ENCODE peak calls at places on chromosomes 13 and 19, in six cellular contexts. Y is prostate gland, C is Peyer's patch, G is IMR-90, P is heart left ventricle, H is GM12891. D is an unnamed sample.

GRCh38 chr19:13633109-13633508 is 126.8 kb upstream of the CACNA1A start:
- DNase-seq in Y (no peak), C (peak; percentile 78), G (peak; percentile 79), P (no peak), H (no peak), D (no peak)

GRCh38 chr13:106474906-106475305 is 60.6 kb downstream of the EFNB2 start:
- DNase-seq in Y (no peak), C (no peak), G (no peak), P (no peak), H (no peak), D (no peak)

GRCh38 chr13:41900918-41901317 is 60.0 kb downstream of the VWA8 start:
- DNase-seq in Y (no peak), C (no peak), G (peak; percentile 20), P (no peak), H (no peak), D (no peak)

GRCh38 chr13:43331676-43332075 is 308.3 kb downstream of the DNAJC15 start:
- DNase-seq in Y (peak; percentile 28), C (no peak), G (peak; percentile 10), P (no peak), H (no peak), D (no peak)

GRCh38 chr19:56295531-56296455 is 18.8 kb downstream of the ZSCAN5A start:
- DNase-seq in Y (no peak), C (no peak), G (no peak), P (no peak), H (no peak), D (no peak)

GRCh38 chr13:30119476-30119875 is 187.9 kb downstream of the KATNAL1 start:
- DNase-seq in Y (peak; percentile 48), C (no peak), G (peak; percentile 64), P (no peak), H (no peak), D (peak; percentile 19)

GRCh38 chr19:41893899-41894298 is 10.9 kb downstream of the ARHGEF1 start:
- DNase-seq in Y (no peak), C (no peak), G (peak; percentile 38), P (no peak), H (no peak), D (no peak)

GRCh38 chr19:29851769-29852521 is 40.2 kb downstream of the CCNE1 start:
- DNase-seq in Y (no peak), C (no peak), G (no peak), P (no peak), H (no peak), D (no peak)

GRCh38 chr13:30148791-30149190 is 158.6 kb downstream of the KATNAL1 start:
- DNase-seq in Y (no peak), C (no peak), G (no peak), P (no peak), H (no peak), D (no peak)

GRCh38 chr13:65977525-65977924 is 1252.6 kb downstream of the PCDH9 start:
- DNase-seq in Y (no peak), C (no peak), G (no peak), P (no peak), H (no peak), D (no peak)

GRCh38 chr13:25171517-25172302 is at the start of gene AMER2:
- DNase-seq in Y (no peak), C (no peak), G (no peak), P (no peak), H (peak; percentile 30), D (no peak)

GRCh38 chr13:94210826-94211225 is 268.7 kb downstream of the DCT start:
- DNase-seq in Y (no peak), C (no peak), G (no peak), P (no peak), H (no peak), D (no peak)

GRCh38 chr19:55545913-55546495 is 661 bp upstream of the SBK3 start:
- DNase-seq in Y (no peak), C (no peak), G (no peak), P (peak; percentile 67), H (no peak), D (no peak)

GRCh38 chr13:25902946-25903345 is 148.9 kb downstream of the SHISA2 start:
- DNase-seq in Y (no peak), C (no peak), G (no peak), P (no peak), H (no peak), D (no peak)

GRCh38 chr13:94009696-94010095 is 469.8 kb downstream of the DCT start:
- DNase-seq in Y (no peak), C (no peak), G (peak; percentile 64), P (no peak), H (no peak), D (no peak)

GRCh38 chr19:33390120-33390907 is 16.8 kb downstream of the CEBPG start:
- DNase-seq in Y (peak; percentile 62), C (peak; percentile 66), G (no peak), P (peak; percentile 39), H (no peak), D (no peak)

GRCh38 chr19:40585241-40585640 is 8.6 kb downstream of the SHKBP1 start:
- DNase-seq in Y (no peak), C (no peak), G (no peak), P (no peak), H (no peak), D (no peak)

GRCh38 chr13:34748078-34748477 is 194.0 kb upstream of the NBEA start:
- DNase-seq in Y (peak; percentile 26), C (no peak), G (no peak), P (peak; percentile 75), H (no peak), D (no peak)

GRCh38 chr19:18292460-18292809 is 11.0 kb upstream of the JUND start:
- DNase-seq in Y (peak; percentile 60), C (no peak), G (no peak), P (no peak), H (no peak), D (no peak)

GRCh38 chr13:45198041-45198440 is 2.8 kb downstream of the KCTD4 start:
- DNase-seq in Y (no peak), C (no peak), G (peak; percentile 39), P (no peak), H (no peak), D (no peak)

GRCh38 chr19:30439271-30439750 is 67.1 kb downstream of the ZNF536 start:
- DNase-seq in Y (no peak), C (no peak), G (no peak), P (peak; percentile 6), H (no peak), D (no peak)

GRCh38 chr19:58554494-58555368 is at the start of gene CHMP2A:
- DNase-seq in Y (peak; percentile 96), C (peak; percentile 99), G (peak; percentile 95), P (peak; percentile 99), H (peak; percentile 95), D (peak; percentile 90)

GRCh38 chr19:39843919-39844793 is 2.0 kb downstream of the FBL start:
- DNase-seq in Y (no peak), C (no peak), G (peak; percentile 58), P (no peak), H (no peak), D (no peak)

GRCh38 chr19:15443838-15444237 is 5.9 kb downstream of the WIZ start:
- DNase-seq in Y (no peak), C (no peak), G (no peak), P (peak; percentile 59), H (no peak), D (no peak)
- TF ChIP-seq POLR2A in Y (no peak), C (no peak), G (no peak), P (no peak), H (no peak), D (no peak)

GRCh38 chr13:80341098-80341701 is at the start of gene SPRY2:
- DNase-seq in Y (peak; percentile 96), C (peak; percentile 94), G (peak; percentile 96), P (peak; percentile 96), H (no peak), D (peak; percentile 95)

GRCh38 chr13:80340643-80341097 is 256 bp downstream of the SPRY2 start:
- DNase-seq in Y (no peak), C (no peak), G (peak; percentile 70), P (no peak), H (no peak), D (no peak)

GRCh38 chr13:80339841-80340642 is 884 bp downstream of the SPRY2 start:
- DNase-seq in Y (peak; percentile 46), C (peak; percentile 87), G (peak; percentile 42), P (peak; percentile 56), H (no peak), D (peak; percentile 23)

GRCh38 chr13:80341771-80342271 is 895 bp upstream of the SPRY2 start:
- DNase-seq in Y (peak; percentile 40), C (peak; percentile 65), G (peak; percentile 43), P (peak; percentile 61), H (no peak), D (peak; percentile 34)

DNA sequence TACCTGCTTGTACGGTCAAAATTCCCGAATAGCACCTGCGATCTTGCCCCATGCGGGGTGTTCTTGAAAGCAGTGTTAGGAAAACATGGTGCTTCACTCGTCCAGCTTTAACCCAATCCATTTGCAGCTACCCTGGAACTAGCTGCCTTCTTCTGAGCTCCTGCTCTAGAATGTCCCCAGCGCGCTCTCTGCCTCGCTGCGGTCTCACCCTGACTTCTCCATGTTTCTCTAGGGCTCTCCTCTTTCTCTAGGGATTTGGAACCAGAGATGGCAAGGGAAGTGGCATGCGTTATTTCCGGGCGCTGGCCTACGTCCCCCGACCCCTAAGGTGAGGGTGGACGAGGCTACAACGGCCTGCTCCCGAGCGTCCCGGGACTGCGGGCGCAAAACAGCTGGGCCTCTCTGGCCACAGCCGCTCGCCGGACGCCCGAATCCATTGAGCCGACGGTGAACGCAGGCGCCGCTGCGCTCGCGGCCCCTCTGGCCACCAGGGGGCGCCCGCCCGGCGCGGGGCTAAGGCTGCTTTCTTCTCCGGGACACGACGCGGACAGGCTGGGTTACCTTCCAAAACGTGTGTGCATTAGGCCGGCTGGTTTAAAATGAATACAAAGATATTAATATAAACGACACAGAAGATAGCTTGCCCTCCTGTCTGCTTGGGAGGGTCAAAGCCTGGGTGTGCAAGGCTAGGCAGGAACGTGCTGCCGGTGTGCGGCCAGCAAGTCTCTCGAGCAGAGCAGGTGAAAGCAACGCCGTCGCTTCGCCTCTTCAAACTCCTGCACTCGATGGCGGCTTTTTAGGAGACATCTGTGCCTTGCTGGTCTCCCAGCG is 1.8 kb upstream of the SPRY2 start:
- DNase-seq in Y (peak; percentile 81), C (peak; percentile 92), G (peak; percentile 66), P (peak; percentile 90), H (no peak), D (peak; percentile 76)
- TF ChIP-seq POLR2A in Y (peak; percentile 31), C (peak; percentile 42), G (peak; percentile 63), P (no peak), H (no peak), D (no peak)

GRCh38 chr13:102798653-102799543 is at the start of the genes BIVM and POGLUT2:
- DNase-seq in Y (peak; percentile 92), C (peak; percentile 92), G (peak; percentile 91), P (peak; percentile 91), H (peak; percentile 83), D (peak; percentile 100)
- TF ChIP-seq POLR2A in Y (peak; percentile 37), C (no peak), G (no peak), P (no peak), H (no peak), D (peak; percentile 55)

GRCh38 chr19:12546903-12547302 is 4.4 kb downstream of the ZNF564 start:
- DNase-seq in Y (no peak), C (no peak), G (no peak), P (no peak), H (no peak), D (no peak)
- TF ChIP-seq POLR2A in Y (no peak), C (no peak), G (no peak), P (no peak), H (no peak), D (no peak)

D was measured in H54.